ENCODE peak calls at places on chromosomes 2 and 18, in five cellular contexts. One of them, this sample, is unnamed.

GRCh38 chr2:191538334-191538910 is 139.5 kb upstream of the NABP1 start:
- DNase-seq in T-helper 2 cell treated with Interferon-gamma antibody and Interleukin-4, amounts not matched to agents 5 μg/mL and 100 μg/mL, for 36 hours: no peak
- DNase-seq in upper lobe of right lung: no peak
- DNase-seq in AG20443: no peak
- DNase-seq in DMS153: no peak
- DNase-seq in this sample: peak

GRCh38 chr18:5515007-5515744 is 28.6 kb downstream of the EPB41L3 start:
- DNase-seq in T-helper 2 cell treated with Interferon-gamma antibody and Interleukin-4, amounts not matched to agents 5 μg/mL and 100 μg/mL, for 36 hours: no peak
- DNase-seq in upper lobe of right lung: no peak
- DNase-seq in AG20443: no peak
- DNase-seq in DMS153: no peak
- DNase-seq in this sample: no peak

GRCh38 chr2:48588745-48589144 is 28.9 kb upstream of the GTF2A1L start:
- DNase-seq in T-helper 2 cell treated with Interferon-gamma antibody and Interleukin-4, amounts not matched to agents 5 μg/mL and 100 μg/mL, for 36 hours: no peak
- DNase-seq in upper lobe of right lung: no peak
- DNase-seq in AG20443: no peak
- DNase-seq in DMS153: no peak
- DNase-seq in this sample: no peak

GRCh38 chr2:157216421-157216965 is 41.0 kb upstream of the GALNT5 start:
- DNase-seq in T-helper 2 cell treated with Interferon-gamma antibody and Interleukin-4, amounts not matched to agents 5 μg/mL and 100 μg/mL, for 36 hours: no peak
- DNase-seq in upper lobe of right lung: no peak
- DNase-seq in AG20443: no peak
- DNase-seq in DMS153: no peak
- DNase-seq in this sample: no peak

GRCh38 chr2:228519561-228519960 is 338.1 kb upstream of the SPHKAP start:
- DNase-seq in T-helper 2 cell treated with Interferon-gamma antibody and Interleukin-4, amounts not matched to agents 5 μg/mL and 100 μg/mL, for 36 hours: no peak
- DNase-seq in upper lobe of right lung: no peak
- DNase-seq in AG20443: no peak
- DNase-seq in DMS153: no peak
- DNase-seq in this sample: no peak

GRCh38 chr2:174263989-174264388 is 15.7 kb upstream of the OLA1 start:
- DNase-seq in T-helper 2 cell treated with Interferon-gamma antibody and Interleukin-4, amounts not matched to agents 5 μg/mL and 100 μg/mL, for 36 hours: no peak
- DNase-seq in upper lobe of right lung: no peak
- DNase-seq in AG20443: no peak
- DNase-seq in DMS153: no peak
- DNase-seq in this sample: no peak

GRCh38 chr18:42635378-42636048 is 480.0 kb downstream of the RIT2 start:
- DNase-seq in T-helper 2 cell treated with Interferon-gamma antibody and Interleukin-4, amounts not matched to agents 5 μg/mL and 100 μg/mL, for 36 hours: no peak
- DNase-seq in upper lobe of right lung: no peak
- DNase-seq in AG20443: no peak
- DNase-seq in DMS153: no peak
- DNase-seq in this sample: no peak

GRCh38 chr2:222228046-222228445 is 70.8 kb downstream of the PAX3 start:
- DNase-seq in T-helper 2 cell treated with Interferon-gamma antibody and Interleukin-4, amounts not matched to agents 5 μg/mL and 100 μg/mL, for 36 hours: no peak
- DNase-seq in upper lobe of right lung: no peak
- DNase-seq in AG20443: no peak
- DNase-seq in DMS153: no peak
- DNase-seq in this sample: peak

This sample was measured in nephron progenitor cell.